ENCODE peak calls at places on chromosomes 13 and 19, in four cellular contexts. V is K562, E is SK-N-SH, Y is H1. I is an unnamed sample.

GRCh38 chr13:46289260-46289955 is 77.7 kb downstream of the LRRC63 start:
- DNase-seq in V (no peak), E (no peak), Y (no peak), I (no peak)

GRCh38 chr13:36495431-36495830 is 63.1 kb downstream of the CCNA1 start:
- DNase-seq in V (no peak), E (no peak), Y (no peak), I (no peak)

GRCh38 chr19:10352764-10353671 is 13.6 kb upstream of the ICAM3 start:
- DNase-seq in V (peak), E (no peak), Y (peak), I (peak)

GRCh38 chr13:103102482-103102881 is 36.3 kb upstream of the SLC10A2 start:
- DNase-seq in V (no peak), E (no peak), Y (no peak), I (no peak)

GRCh38 chr13:88068975-88069374 is 397.8 kb downstream of the SLITRK5 start:
- DNase-seq in V (no peak), E (no peak), Y (peak), I (peak)

GRCh38 chr19:46993622-46994021 is 26.0 kb upstream of the NPAS1 start:
- DNase-seq in V (no peak), E (no peak), Y (no peak), I (no peak)

GRCh38 chr13:97262058-97262457 is 39.9 kb downstream of the MBNL2 start:
- DNase-seq in V (no peak), E (no peak), Y (no peak), I (no peak)

GRCh38 chr13:72473321-72473720 is 254.1 kb downstream of the MZT1 start:
- DNase-seq in V (no peak), E (no peak), Y (no peak), I (no peak)

GRCh38 chr13:24495151-24495729 is 17.3 kb downstream of the PARP4 start:
- DNase-seq in V (no peak), E (no peak), Y (no peak), I (no peak)

GRCh38 chr13:78121459-78122348 is 203.1 kb upstream of the EDNRB start:
- DNase-seq in V (peak), E (peak), Y (no peak), I (peak)

GRCh38 chr13:23350009-23350408 is 83.5 kb downstream of the SACS start:
- DNase-seq in V (no peak), E (no peak), Y (no peak), I (no peak)

GRCh38 chr13:71661921-71662320 is 205.1 kb downstream of the DACH1 start:
- DNase-seq in V (no peak), E (no peak), Y (no peak), I (no peak)

GRCh38 chr19:11697284-11697855 is 41.4 kb downstream of the ZNF823 start:
- DNase-seq in V (no peak), E (no peak), Y (no peak), I (no peak)

GRCh38 chr19:11692127-11692790 is 46.5 kb downstream of the ZNF823 start:
- DNase-seq in V (no peak), E (no peak), Y (no peak), I (no peak)

GRCh38 chr19:11694533-11695439 is 44.0 kb downstream of the ZNF823 start:
- DNase-seq in V (peak), E (peak), Y (peak), I (peak)

GRCh38 chr19:11698231-11698630 is 40.5 kb downstream of the ZNF823 start:
- DNase-seq in V (no peak), E (no peak), Y (no peak), I (no peak)

DNA sequence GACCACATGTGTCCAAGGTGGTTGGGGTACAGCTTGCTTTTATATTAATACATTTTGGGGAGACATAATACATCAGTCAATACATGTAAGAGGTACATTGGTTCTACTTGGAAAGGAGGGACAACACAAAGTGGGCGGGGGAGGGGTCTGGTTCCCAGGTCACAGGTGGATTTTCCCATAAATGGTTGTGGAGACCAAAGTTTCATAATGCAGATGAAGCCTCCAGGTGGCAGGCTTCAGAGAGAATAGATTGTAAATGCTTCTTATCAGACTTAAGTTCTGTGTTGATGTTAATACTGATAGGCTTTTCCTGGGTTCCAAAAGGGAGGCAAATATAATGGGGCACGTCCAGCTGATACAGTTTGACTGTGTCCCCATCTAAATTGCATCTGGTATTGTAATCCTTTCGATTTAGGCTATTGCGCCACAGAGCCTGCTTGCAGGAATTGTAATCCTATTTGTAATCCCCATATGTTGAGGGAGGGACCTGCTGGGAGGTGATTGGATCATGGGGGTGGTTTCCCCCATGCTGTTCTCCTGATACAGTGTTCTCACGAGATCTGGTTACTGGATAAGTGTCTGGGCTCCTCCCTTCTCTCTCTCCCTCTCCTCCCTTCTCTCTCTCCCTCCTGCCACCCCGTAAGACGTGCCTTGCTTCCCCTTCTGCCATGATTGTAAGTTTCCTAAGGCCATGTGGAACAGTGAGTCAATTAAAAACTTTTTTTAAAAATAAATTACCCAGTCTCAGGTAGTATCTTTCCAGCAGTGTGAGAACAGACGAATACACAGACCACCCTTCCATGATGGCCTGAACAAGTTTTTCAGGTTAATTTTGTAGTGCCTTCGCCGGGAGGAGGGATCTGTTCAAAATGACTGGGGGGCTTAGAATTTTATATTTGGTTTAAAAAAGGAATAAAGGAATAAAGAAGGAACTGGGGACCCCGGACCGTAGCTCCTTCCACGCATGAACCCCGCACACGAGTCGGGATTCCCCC is 44.9 kb downstream of the ZNF823 start:
- DNase-seq in V (no peak), E (peak), Y (peak), I (peak)
- TF ChIP-seq TEAD4 in V (no peak), E (no peak), Y (no peak), I (no peak)

DNA sequence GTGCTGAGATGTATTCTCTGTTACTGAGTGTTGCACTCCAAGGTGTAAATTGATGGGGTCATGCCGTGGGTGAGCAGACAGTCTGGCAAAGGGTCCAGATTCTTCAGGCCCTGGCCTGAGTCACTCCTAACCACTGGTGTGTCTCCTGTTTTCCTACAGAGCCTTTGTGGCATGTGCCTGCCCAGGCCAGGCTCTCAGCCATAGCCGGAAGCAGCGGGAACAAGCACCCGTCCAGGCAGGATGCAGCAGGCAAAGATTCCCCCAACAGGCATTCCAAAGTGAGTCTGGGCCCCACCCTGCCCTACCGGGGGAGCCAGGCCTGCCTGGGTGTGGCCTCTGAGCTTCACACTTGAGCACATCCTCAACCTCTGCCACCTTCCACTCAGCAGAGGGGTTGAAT is 61.9 kb downstream of the DPF1 start:
- DNase-seq in V (no peak), E (no peak), Y (no peak), I (no peak)
- TF ChIP-seq TEAD4 in V (no peak), E (no peak), Y (no peak), I (no peak)

GRCh38 chr13:30038884-30039283 is 188.5 kb upstream of the UBL3 start:
- DNase-seq in V (no peak), E (no peak), Y (no peak), I (no peak)

GRCh38 chr13:30037306-30037705 is 186.9 kb upstream of the UBL3 start:
- DNase-seq in V (no peak), E (peak), Y (no peak), I (peak)

GRCh38 chr13:30039506-30039905 is 189.1 kb upstream of the UBL3 start:
- DNase-seq in V (no peak), E (no peak), Y (no peak), I (no peak)

GRCh38 chr13:30034448-30034795 is 184.0 kb upstream of the UBL3 start:
- DNase-seq in V (no peak), E (no peak), Y (no peak), I (no peak)

GRCh38 chr13:30037766-30038165 is 187.3 kb upstream of the UBL3 start:
- DNase-seq in V (no peak), E (no peak), Y (no peak), I (no peak)
- TF ChIP-seq TEAD4 in V (no peak), E (no peak), Y (no peak), I (no peak)

GRCh38 chr19:7977021-7977722 is 28.3 kb downstream of the ELAVL1 start:
- DNase-seq in V (no peak), E (no peak), Y (no peak), I (no peak)
- TF ChIP-seq TEAD4 in V (no peak), E (no peak), Y (no peak), I (no peak)

GRCh38 chr19:41821003-41821735 is 23.3 kb downstream of the LYPD4 start:
- DNase-seq in V (peak), E (peak), Y (peak), I (peak)
- TF ChIP-seq TEAD4 in V (no peak), E (no peak), Y (no peak), I (no peak)

I was measured in WTC11.